ENCODE peak calls at places on chromosomes 7 and 10, in six cellular contexts. K, U, E, D, R and F are unnamed samples. For H3K36me3, the result is how much of the 10 kb centered on the place peaks cover.

GRCh38 chr7:125695631-125696030 is 766.0 kb upstream of the POT1 start:
- DNase-seq in K (no peak), U (no peak), E (no peak), D (no peak), R (no peak), F (no peak)

GRCh38 chr7:48875300-48875916 is 48.9 kb upstream of the CDC14C start:
- DNase-seq in K (peak), U (peak), E (no peak), D (peak), R (peak), F (peak)

GRCh38 chr10:15345450-15345849 is 25.6 kb downstream of the FAM171A1 start:
- DNase-seq in K (no peak), U (no peak), E (no peak), D (no peak), R (no peak), F (no peak)

GRCh38 chr7:105830405-105831218 is 45.8 kb downstream of the ATXN7L1 start:
- DNase-seq in K (no peak), U (no peak), E (no peak), D (peak), R (no peak), F (no peak)

GRCh38 chr7:106425017-106425719 is 140.4 kb upstream of the NAMPT start:
- DNase-seq in K (peak), U (peak), E (no peak), D (peak), R (peak), F (peak)

GRCh38 chr7:143385891-143386781 is 5.0 kb downstream of the ZYX start:
- DNase-seq in K (no peak), U (peak), E (no peak), D (peak), R (no peak), F (no peak)

GRCh38 chr7:151736403-151736909 is 140.5 kb downstream of the PRKAG2 start:
- DNase-seq in K (peak), U (no peak), E (no peak), D (peak), R (peak), F (peak)

GRCh38 chr7:104106106-104106505 is 101.7 kb downstream of the ORC5 start:
- DNase-seq in K (no peak), U (no peak), E (no peak), D (peak), R (no peak), F (no peak)

GRCh38 chr10:131056781-131057180 is 254.7 kb downstream of the TCERG1L start:
- DNase-seq in K (no peak), U (no peak), E (no peak), D (no peak), R (no peak), F (no peak)

GRCh38 chr10:100341953-100342626 is 4.9 kb upstream of the SCD start:
- DNase-seq in K (peak), U (no peak), E (peak), D (peak), R (peak), F (no peak)

GRCh38 chr7:10412426-10413019 is 561.1 kb upstream of the PHF14 start:
- DNase-seq in K (peak), U (no peak), E (peak), D (peak), R (peak), F (peak)

GRCh38 chr10:31660301-31660700 is 268.3 kb downstream of the ARHGAP12 start:
- DNase-seq in K (no peak), U (no peak), E (no peak), D (no peak), R (no peak), F (no peak)

GRCh38 chr7:12731214-12731656 is 43.8 kb downstream of the ARL4A start:
- DNase-seq in K (no peak), U (no peak), E (no peak), D (no peak), R (no peak), F (no peak)

GRCh38 chr10:118572286-118573041 is 23.0 kb downstream of the PRLHR start:
- DNase-seq in K (no peak), U (no peak), E (no peak), D (no peak), R (no peak), F (no peak)

GRCh38 chr7:150335101-150335773 is 6.2 kb downstream of the RARRES2 start:
- DNase-seq in K (no peak), U (no peak), E (no peak), D (no peak), R (no peak), F (no peak)

GRCh38 chr10:3570855-3571266 is 214.1 kb downstream of the KLF6 start:
- DNase-seq in K (no peak), U (no peak), E (no peak), D (no peak), R (no peak), F (no peak)

GRCh38 chr7:155227788-155228458 is 69.8 kb upstream of the INSIG1 start:
- DNase-seq in K (no peak), U (no peak), E (no peak), D (no peak), R (no peak), F (no peak)

GRCh38 chr10:19699299-19699698 is 116.9 kb upstream of the PLXDC2 start:
- DNase-seq in K (no peak), U (no peak), E (no peak), D (no peak), R (no peak), F (no peak)

GRCh38 chr10:100744980-100745881 is at the start of gene PAX2:
- DNase-seq in K (no peak), U (no peak), E (no peak), D (no peak), R (no peak), F (no peak)

GRCh38 chr7:83849135-83849534 is 200.2 kb upstream of the SEMA3E start:
- DNase-seq in K (no peak), U (no peak), E (no peak), D (no peak), R (no peak), F (no peak)

GRCh38 chr7:95527776-95528250 is 42.1 kb downstream of the ASB4 start:
- DNase-seq in K (no peak), U (no peak), E (no peak), D (no peak), R (no peak), F (peak)

GRCh38 chr10:85673270-85673669 is 693.3 kb downstream of the GRID1 start:
- DNase-seq in K (no peak), U (no peak), E (no peak), D (no peak), R (no peak), F (no peak)

GRCh38 chr7:18393465-18394118 is 102.0 kb upstream of the HDAC9 start:
- DNase-seq in K (no peak), U (no peak), E (no peak), D (no peak), R (no peak), F (no peak)

GRCh38 chr7:123070702-123071286 is 75.3 kb upstream of the TAS2R16 start:
- DNase-seq in K (peak), U (no peak), E (no peak), D (peak), R (peak), F (peak)

GRCh38 chr7:137946015-137946414 is 55.9 kb downstream of the CREB3L2 start:
- DNase-seq in K (no peak), U (no peak), E (no peak), D (no peak), R (no peak), F (no peak)

GRCh38 chr7:74051193-74051592 is 23.2 kb downstream of the ELN start:
- DNase-seq in K (no peak), U (peak), E (no peak), D (no peak), R (no peak), F (no peak)

GRCh38 chr7:96655956-96656355 is 53.7 kb downstream of the SEM1 start:
- DNase-seq in K (no peak), U (no peak), E (no peak), D (no peak), R (no peak), F (no peak)

GRCh38 chr7:80124870-80125269 is 9.8 kb upstream of the GNAI1 start:
- DNase-seq in K (no peak), U (no peak), E (peak), D (no peak), R (no peak), F (no peak)

GRCh38 chr7:135291809-135292253 is 58.2 kb downstream of the STRA8 start:
- DNase-seq in K (no peak), U (no peak), E (no peak), D (peak), R (no peak), F (no peak)

GRCh38 chr10:30986027-30986672 is 45.5 kb downstream of the ZNF438 start:
- DNase-seq in K (no peak), U (no peak), E (no peak), D (no peak), R (no peak), F (no peak)

GRCh38 chr7:20835111-20835750 is 48.5 kb upstream of the SP8 start:
- DNase-seq in K (no peak), U (no peak), E (no peak), D (no peak), R (no peak), F (no peak)

GRCh38 chr7:26449175-26450165 is 157.8 kb downstream of the SNX10 start:
- DNase-seq in K (no peak), U (no peak), E (no peak), D (peak), R (no peak), F (no peak)

GRCh38 chr7:75989084-75989725 is 5.2 kb downstream of the TMEM120A start:
- DNase-seq in K (peak), U (peak), E (no peak), D (no peak), R (peak), F (no peak)

DNA sequence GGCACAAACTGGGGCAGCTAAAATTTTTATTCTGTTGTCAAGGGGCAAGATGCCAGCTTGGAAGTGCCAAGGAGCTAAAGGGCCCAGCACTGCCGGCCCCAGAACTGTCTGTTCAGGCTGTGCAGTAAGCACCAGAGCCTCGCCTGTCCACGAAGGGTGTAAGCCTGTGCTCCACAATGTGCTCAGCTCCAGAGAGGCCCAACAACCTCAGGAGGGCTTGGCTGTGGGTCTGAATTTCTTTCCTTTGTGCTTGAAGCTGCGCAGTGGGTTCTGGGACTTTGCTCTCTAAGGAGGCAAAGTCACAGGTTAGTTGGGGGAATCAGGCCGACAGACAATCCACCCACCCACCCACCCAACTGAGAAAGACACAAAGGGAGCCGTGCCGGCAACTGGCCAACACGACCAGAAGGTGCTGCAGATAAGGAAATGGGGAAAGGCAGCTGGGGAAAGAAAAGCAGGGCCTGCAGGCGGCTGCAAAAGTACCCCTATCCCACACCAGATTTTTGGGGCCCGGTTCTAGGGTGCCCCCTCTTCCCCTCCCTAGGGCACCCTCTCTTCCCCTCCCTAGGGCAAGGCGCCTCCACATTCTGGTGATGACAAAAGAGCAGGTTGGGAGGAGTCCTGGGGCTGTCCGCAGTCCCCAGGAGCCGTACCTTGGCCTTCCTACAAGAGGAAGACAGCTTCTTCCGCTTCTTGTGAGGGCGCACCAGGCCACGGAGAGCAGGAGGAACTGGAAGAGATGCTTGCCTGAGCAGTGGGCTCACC is 7.7 kb downstream of the DDX56 start:
- DNase-seq in K (no peak), U (no peak), E (no peak), D (no peak), R (no peak), F (no peak)
- H3K36me3 ChIP-seq in K (under half), U (half or more), E (half or more), D (half or more), R (under half), F (under half)

GRCh38 chr7:30635798-30636197 is 41.1 kb downstream of the GARS1 start:
- DNase-seq in K (no peak), U (no peak), E (no peak), D (no peak), R (no peak), F (no peak)
- H3K36me3 ChIP-seq in K (under half), U (under half), E (half or more), D (half or more), R (under half), F (under half)

DNA sequence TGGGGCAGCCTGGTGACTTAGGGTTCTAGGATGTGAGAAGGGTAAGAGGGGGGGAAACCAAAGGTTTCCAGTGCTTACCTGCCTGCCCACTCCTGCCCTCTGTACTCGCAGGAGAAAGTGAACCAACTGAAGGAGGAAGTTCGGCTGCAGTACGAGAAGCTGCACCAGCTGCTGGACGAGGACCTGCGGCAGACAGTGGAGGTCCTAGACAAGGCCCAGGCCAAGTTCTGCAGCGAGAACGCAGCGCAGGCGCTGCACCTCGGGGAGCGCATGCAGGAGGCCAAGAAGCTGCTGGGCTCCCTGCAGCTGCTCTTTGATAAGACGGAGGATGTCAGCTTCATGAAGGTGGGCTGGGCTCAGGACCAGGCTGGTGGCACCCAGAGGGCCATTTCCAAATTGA is 10.7 kb downstream of the TRIM8 start:
- DNase-seq in K (no peak), U (no peak), E (no peak), D (no peak), R (no peak), F (no peak)
- H3K36me3 ChIP-seq in K (under half), U (half or more), E (half or more), D (half or more), R (under half), F (under half)

GRCh38 chr10:77770081-77770867 is 132.7 kb upstream of the KCNMA1 start:
- DNase-seq in K (no peak), U (no peak), E (no peak), D (no peak), R (no peak), F (no peak)
- H3K36me3 ChIP-seq in K (under half), U (under half), E (under half), D (under half), R (under half), F (under half)

DNA sequence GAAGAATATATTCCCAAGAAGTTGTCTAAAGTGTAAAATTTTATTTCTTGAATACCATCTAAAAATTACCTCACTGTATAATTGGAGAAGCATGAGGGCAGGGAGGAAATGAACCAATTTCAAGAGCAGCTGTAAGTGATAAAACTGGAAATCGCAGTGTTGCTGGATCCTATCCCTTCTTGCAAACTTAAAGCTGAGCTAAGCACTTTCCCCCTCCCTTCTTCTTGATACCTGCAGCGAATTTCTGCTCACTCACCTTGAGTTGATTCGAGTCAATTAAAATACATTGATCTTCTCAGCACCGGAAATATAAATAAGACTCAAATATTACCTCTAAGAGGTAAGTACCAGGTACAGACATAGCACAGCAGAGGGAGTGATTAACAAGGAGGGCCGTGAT is 65.5 kb downstream of the ARMC3 start:
- DNase-seq in K (no peak), U (no peak), E (no peak), D (no peak), R (no peak), F (no peak)
- H3K36me3 ChIP-seq in K (under half), U (under half), E (under half), D (under half), R (under half), F (under half)

GRCh38 chr7:140093375-140093774 is 30.6 kb upstream of the PARP12 start:
- DNase-seq in K (no peak), U (no peak), E (no peak), D (no peak), R (no peak), F (no peak)
- H3K36me3 ChIP-seq in K (under half), U (half or more), E (half or more), D (under half), R (under half), F (under half)

GRCh38 chr7:98289333-98289875 is 7.9 kb downstream of the BRI3 start:
- DNase-seq in K (no peak), U (no peak), E (no peak), D (no peak), R (no peak), F (no peak)
- H3K36me3 ChIP-seq in K (under half), U (half or more), E (half or more), D (half or more), R (under half), F (under half)

GRCh38 chr10:876442-876841 is 55.1 kb downstream of the LARP4B start:
- DNase-seq in K (no peak), U (no peak), E (no peak), D (no peak), R (no peak), F (no peak)

GRCh38 chr10:869171-869570 is 62.3 kb downstream of the LARP4B start:
- DNase-seq in K (no peak), U (no peak), E (no peak), D (no peak), R (no peak), F (no peak)

GRCh38 chr10:870564-871166 is 60.8 kb downstream of the LARP4B start:
- DNase-seq in K (no peak), U (no peak), E (no peak), D (no peak), R (no peak), F (no peak)

GRCh38 chr10:871951-872403 is 59.5 kb downstream of the LARP4B start:
- DNase-seq in K (no peak), U (no peak), E (no peak), D (no peak), R (no peak), F (no peak)

DNA sequence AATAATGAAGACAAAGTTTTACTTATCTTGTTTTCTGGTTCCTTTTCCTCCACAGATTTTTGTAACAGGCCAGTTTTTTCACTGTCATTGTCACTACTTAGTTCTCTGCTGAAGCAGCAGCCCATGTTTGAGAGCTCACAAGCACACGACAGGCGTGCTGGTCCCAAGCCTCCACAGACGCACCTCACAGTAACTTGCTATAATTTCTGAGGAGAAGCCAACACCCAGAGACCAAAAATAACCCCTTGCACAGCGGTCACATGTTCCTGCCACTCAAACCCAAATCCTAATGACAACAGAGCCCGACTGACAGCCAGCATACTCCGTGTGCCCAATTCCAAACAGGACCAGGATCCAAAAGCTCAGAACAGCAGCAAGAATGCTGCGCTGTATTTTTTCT is 58.5 kb downstream of the LARP4B start:
- DNase-seq in K (no peak), U (no peak), E (no peak), D (no peak), R (no peak), F (no peak)
- H3K36me3 ChIP-seq in K (under half), U (under half), E (half or more), D (under half), R (under half), F (under half)

GRCh38 chr10:71338728-71339495 is 19.9 kb downstream of the SLC29A3 start:
- DNase-seq in K (no peak), U (no peak), E (no peak), D (no peak), R (no peak), F (no peak)

GRCh38 chr10:71334228-71334791 is 15.3 kb downstream of the SLC29A3 start:
- DNase-seq in K (no peak), U (no peak), E (no peak), D (no peak), R (no peak), F (no peak)

GRCh38 chr10:71335173-71335572 is 16.1 kb downstream of the SLC29A3 start:
- DNase-seq in K (no peak), U (no peak), E (no peak), D (no peak), R (no peak), F (no peak)

GRCh38 chr10:71337219-71337625 is 18.2 kb downstream of the SLC29A3 start:
- DNase-seq in K (no peak), U (no peak), E (no peak), D (no peak), R (no peak), F (no peak)

DNA sequence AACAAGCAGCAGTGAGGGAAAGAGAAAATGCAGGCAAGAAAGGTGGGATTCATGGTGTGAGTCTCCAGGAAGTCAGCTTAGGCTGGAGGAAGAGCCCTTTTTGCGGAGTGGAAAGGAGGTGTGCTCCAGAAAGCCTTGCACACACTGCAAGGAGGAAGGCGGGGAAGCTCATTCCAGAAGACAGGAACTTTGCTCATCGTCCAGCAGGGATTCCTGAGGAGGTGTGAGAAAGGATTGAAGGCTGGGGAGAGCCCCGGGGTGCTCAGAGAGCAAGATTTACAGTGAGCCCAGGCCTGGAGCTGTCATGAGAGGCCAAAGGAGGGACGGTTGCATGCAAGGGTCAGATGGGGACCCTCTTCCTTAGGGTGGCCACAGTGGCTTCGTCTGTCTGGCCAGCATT is 17.6 kb downstream of the SLC29A3 start:
- DNase-seq in K (no peak), U (no peak), E (no peak), D (no peak), R (no peak), F (no peak)
- H3K36me3 ChIP-seq in K (under half), U (under half), E (under half), D (under half), R (under half), F (under half)